ENCODE peak calls at places on chromosomes 1 and 21, in six cellular contexts. One of them, this sample, is unnamed.

GRCh38 chr21:15850645-15851044 is 120.9 kb downstream of the USP25 start:
- DNase-seq in transverse colon: no peak
- DNase-seq in right lobe of liver: no peak
- DNase-seq in ovary: no peak
- DNase-seq in prostate gland: no peak
- DNase-seq in HCT116: no peak
- DNase-seq in this sample: no peak

GRCh38 chr21:46435786-46436227 is 22.9 kb upstream of the DIP2A start:
- DNase-seq in transverse colon: no peak
- DNase-seq in right lobe of liver: no peak
- DNase-seq in ovary: no peak
- DNase-seq in prostate gland: no peak
- DNase-seq in HCT116: no peak
- DNase-seq in this sample: no peak

GRCh38 chr1:9996624-9997582 is at the start of gene RBP7:
- DNase-seq in transverse colon: peak; percentile 10
- DNase-seq in right lobe of liver: peak; percentile 48
- DNase-seq in ovary: peak; percentile 17
- DNase-seq in prostate gland: peak; percentile 4
- DNase-seq in HCT116: no peak
- DNase-seq in this sample: no peak

GRCh38 chr1:63255153-63255552 is 67.2 kb upstream of the FOXD3 start:
- DNase-seq in transverse colon: no peak
- DNase-seq in right lobe of liver: no peak
- DNase-seq in ovary: no peak
- DNase-seq in prostate gland: no peak
- DNase-seq in HCT116: no peak
- DNase-seq in this sample: no peak

GRCh38 chr1:232704694-232705680 is 75.1 kb upstream of the SIPA1L2 start:
- DNase-seq in transverse colon: peak; percentile 53
- DNase-seq in right lobe of liver: peak; percentile 60
- DNase-seq in ovary: peak; percentile 77
- DNase-seq in prostate gland: peak; percentile 86
- DNase-seq in HCT116: peak; percentile 37
- DNase-seq in this sample: peak; percentile 55

GRCh38 chr1:67336783-67337182 is 29.1 kb downstream of the IL12RB2 start:
- DNase-seq in transverse colon: peak; percentile 10
- DNase-seq in right lobe of liver: no peak
- DNase-seq in ovary: no peak
- DNase-seq in prostate gland: no peak
- DNase-seq in HCT116: no peak
- DNase-seq in this sample: no peak

GRCh38 chr1:231971397-231972233 is 345.0 kb downstream of the DISC1 start:
- DNase-seq in transverse colon: no peak
- DNase-seq in right lobe of liver: no peak
- DNase-seq in ovary: no peak
- DNase-seq in prostate gland: no peak
- DNase-seq in HCT116: no peak
- DNase-seq in this sample: no peak

GRCh38 chr1:211378844-211379243 is 52.2 kb downstream of the TRAF5 start:
- DNase-seq in transverse colon: no peak
- DNase-seq in right lobe of liver: no peak
- DNase-seq in ovary: no peak
- DNase-seq in prostate gland: no peak
- DNase-seq in HCT116: no peak
- DNase-seq in this sample: no peak

GRCh38 chr1:209094384-209094783 is 489.1 kb upstream of the CAMK1G start:
- DNase-seq in transverse colon: no peak
- DNase-seq in right lobe of liver: no peak
- DNase-seq in ovary: no peak
- DNase-seq in prostate gland: no peak
- DNase-seq in HCT116: no peak
- DNase-seq in this sample: no peak

DNA sequence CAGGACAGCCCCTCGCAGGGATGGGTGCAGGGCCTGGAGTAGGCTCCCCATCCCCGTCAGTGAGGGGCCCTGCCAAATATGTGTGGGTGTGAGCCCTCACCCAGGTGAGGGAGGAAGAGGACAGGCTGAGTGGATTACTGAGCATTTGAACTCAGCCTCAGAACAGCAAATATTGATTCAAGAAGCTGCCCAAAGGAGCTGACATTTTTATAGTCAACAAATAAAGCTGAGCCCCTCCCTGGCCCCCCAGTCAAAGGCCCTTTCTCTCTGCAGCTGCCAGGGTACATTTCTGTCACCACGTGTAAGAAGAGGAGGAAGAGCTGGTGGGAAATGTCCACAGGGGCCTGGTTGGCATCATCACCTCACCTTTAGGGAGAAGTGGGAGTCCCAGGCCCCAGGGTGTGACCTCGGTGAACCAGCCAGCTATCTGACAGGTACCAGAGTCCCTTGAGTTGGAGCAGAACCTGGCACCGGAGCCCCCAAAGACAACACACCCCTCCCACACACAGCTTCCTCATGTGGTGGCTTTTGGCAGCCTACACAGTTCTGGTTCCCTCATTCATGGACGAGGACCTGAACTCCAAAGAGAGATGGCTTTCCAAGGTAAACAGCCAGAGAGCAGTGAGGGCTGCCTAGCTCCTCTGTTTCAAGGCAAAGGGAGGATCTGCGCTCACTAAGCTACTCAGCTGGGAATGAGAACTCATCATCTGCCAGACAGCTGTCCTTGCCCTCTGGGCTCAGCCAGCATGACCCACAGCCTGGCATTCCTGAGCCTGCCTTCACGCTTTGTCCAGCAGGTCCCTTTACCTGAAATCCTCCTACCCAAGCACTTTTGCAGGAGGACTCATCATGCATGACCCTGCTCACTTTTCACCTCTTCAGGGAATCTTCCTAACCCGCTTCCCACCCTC is 43.0 kb upstream of the TENT5C start:
- DNase-seq in transverse colon: peak; percentile 52
- DNase-seq in right lobe of liver: no peak
- DNase-seq in ovary: no peak
- DNase-seq in prostate gland: peak; percentile 88
- DNase-seq in HCT116: no peak
- DNase-seq in this sample: no peak
- TF ChIP-seq POLR2A in transverse colon: no peak
- TF ChIP-seq POLR2A in right lobe of liver: no peak
- TF ChIP-seq POLR2A in ovary: no peak
- TF ChIP-seq POLR2A in prostate gland: no peak
- TF ChIP-seq POLR2A in HCT116: no peak
- TF ChIP-seq POLR2A in this sample: no peak

GRCh38 chr1:8871965-8872399 is 6.5 kb downstream of the ENO1 start:
- DNase-seq in transverse colon: no peak
- DNase-seq in right lobe of liver: no peak
- DNase-seq in ovary: no peak
- DNase-seq in prostate gland: no peak
- DNase-seq in HCT116: no peak
- DNase-seq in this sample: no peak
- TF ChIP-seq POLR2A in transverse colon: no peak
- TF ChIP-seq POLR2A in right lobe of liver: no peak
- TF ChIP-seq POLR2A in ovary: no peak
- TF ChIP-seq POLR2A in prostate gland: no peak
- TF ChIP-seq POLR2A in HCT116: no peak
- TF ChIP-seq POLR2A in this sample: no peak

GRCh38 chr1:156140879-156141707 is 12.3 kb upstream of the SEMA4A start:
- DNase-seq in transverse colon: no peak
- DNase-seq in right lobe of liver: no peak
- DNase-seq in ovary: peak; percentile 65
- DNase-seq in prostate gland: peak; percentile 47
- DNase-seq in HCT116: no peak
- DNase-seq in this sample: no peak
- TF ChIP-seq POLR2A in transverse colon: peak; percentile 33
- TF ChIP-seq POLR2A in right lobe of liver: no peak
- TF ChIP-seq POLR2A in ovary: no peak
- TF ChIP-seq POLR2A in prostate gland: no peak
- TF ChIP-seq POLR2A in HCT116: no peak
- TF ChIP-seq POLR2A in this sample: peak; percentile 11

GRCh38 chr1:25765152-25765909 is 34.7 kb upstream of the SELENON start:
- DNase-seq in transverse colon: no peak
- DNase-seq in right lobe of liver: no peak
- DNase-seq in ovary: no peak
- DNase-seq in prostate gland: no peak
- DNase-seq in HCT116: no peak
- DNase-seq in this sample: no peak
- TF ChIP-seq POLR2A in transverse colon: no peak
- TF ChIP-seq POLR2A in right lobe of liver: no peak
- TF ChIP-seq POLR2A in ovary: no peak
- TF ChIP-seq POLR2A in prostate gland: no peak
- TF ChIP-seq POLR2A in HCT116: no peak
- TF ChIP-seq POLR2A in this sample: no peak

DNA sequence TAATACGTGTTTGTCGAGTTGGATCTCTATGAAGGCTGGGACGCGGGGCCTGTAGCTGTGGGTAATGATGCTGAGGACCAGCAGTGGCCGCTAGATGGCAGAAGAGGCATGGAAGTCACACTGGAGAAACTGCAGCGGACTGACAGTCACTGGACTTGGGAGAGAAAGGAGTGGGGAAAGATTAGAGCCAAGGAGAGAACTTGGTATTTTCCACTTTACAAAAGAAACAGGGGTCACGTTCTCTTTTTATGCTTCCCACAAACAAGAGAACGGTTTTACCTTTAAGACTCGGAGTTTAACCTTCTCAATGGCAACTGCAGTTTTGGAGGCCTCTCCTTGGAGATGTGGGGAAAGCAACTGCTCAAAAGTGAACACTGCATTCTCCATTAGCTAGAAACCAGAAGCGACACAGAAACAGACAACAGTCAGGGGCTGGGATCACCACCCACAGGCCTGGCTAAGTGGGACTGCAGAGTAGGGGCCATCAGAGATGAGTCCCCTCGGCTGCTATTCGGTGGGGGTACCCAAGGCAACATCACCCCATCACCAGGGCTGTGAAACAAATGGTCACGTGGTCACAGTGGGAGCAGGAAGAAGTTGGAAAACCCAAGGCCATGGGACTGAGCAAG is 51.1 kb upstream of the EDEM3 start:
- DNase-seq in transverse colon: peak; percentile 91
- DNase-seq in right lobe of liver: peak; percentile 90
- DNase-seq in ovary: peak; percentile 87
- DNase-seq in prostate gland: peak; percentile 92
- DNase-seq in HCT116: peak; percentile 72
- DNase-seq in this sample: peak; percentile 82
- TF ChIP-seq POLR2A in transverse colon: no peak
- TF ChIP-seq POLR2A in right lobe of liver: no peak
- TF ChIP-seq POLR2A in ovary: no peak
- TF ChIP-seq POLR2A in prostate gland: no peak
- TF ChIP-seq POLR2A in HCT116: no peak
- TF ChIP-seq POLR2A in this sample: no peak

GRCh38 chr1:15685820-15686219 is 1.7 kb downstream of the PLEKHM2 start:
- DNase-seq in transverse colon: no peak
- DNase-seq in right lobe of liver: no peak
- DNase-seq in ovary: no peak
- DNase-seq in prostate gland: no peak
- DNase-seq in HCT116: no peak
- DNase-seq in this sample: no peak

GRCh38 chr1:15682886-15683410 is 1.2 kb upstream of the PLEKHM2 start:
- DNase-seq in transverse colon: no peak
- DNase-seq in right lobe of liver: no peak
- DNase-seq in ovary: no peak
- DNase-seq in prostate gland: no peak
- DNase-seq in HCT116: no peak
- DNase-seq in this sample: no peak

GRCh38 chr1:15683411-15684039 is 595 bp upstream of the PLEKHM2 start:
- DNase-seq in transverse colon: no peak
- DNase-seq in right lobe of liver: peak; percentile 49
- DNase-seq in ovary: peak; percentile 32
- DNase-seq in prostate gland: no peak
- DNase-seq in HCT116: no peak
- DNase-seq in this sample: no peak

GRCh38 chr1:15684468-15685283 is 556 bp downstream of the PLEKHM2 start:
- DNase-seq in transverse colon: peak; percentile 47
- DNase-seq in right lobe of liver: peak; percentile 55
- DNase-seq in ovary: peak; percentile 57
- DNase-seq in prostate gland: no peak
- DNase-seq in HCT116: no peak
- DNase-seq in this sample: peak; percentile 59

GRCh38 chr1:15684042-15684461 is at the start of gene PLEKHM2:
- DNase-seq in transverse colon: peak; percentile 50
- DNase-seq in right lobe of liver: peak; percentile 49
- DNase-seq in ovary: peak; percentile 45
- DNase-seq in prostate gland: no peak
- DNase-seq in HCT116: no peak
- DNase-seq in this sample: no peak
- TF ChIP-seq POLR2A in transverse colon: no peak
- TF ChIP-seq POLR2A in right lobe of liver: peak; percentile 33
- TF ChIP-seq POLR2A in ovary: no peak
- TF ChIP-seq POLR2A in prostate gland: no peak
- TF ChIP-seq POLR2A in HCT116: peak; percentile 61
- TF ChIP-seq POLR2A in this sample: no peak

DNA sequence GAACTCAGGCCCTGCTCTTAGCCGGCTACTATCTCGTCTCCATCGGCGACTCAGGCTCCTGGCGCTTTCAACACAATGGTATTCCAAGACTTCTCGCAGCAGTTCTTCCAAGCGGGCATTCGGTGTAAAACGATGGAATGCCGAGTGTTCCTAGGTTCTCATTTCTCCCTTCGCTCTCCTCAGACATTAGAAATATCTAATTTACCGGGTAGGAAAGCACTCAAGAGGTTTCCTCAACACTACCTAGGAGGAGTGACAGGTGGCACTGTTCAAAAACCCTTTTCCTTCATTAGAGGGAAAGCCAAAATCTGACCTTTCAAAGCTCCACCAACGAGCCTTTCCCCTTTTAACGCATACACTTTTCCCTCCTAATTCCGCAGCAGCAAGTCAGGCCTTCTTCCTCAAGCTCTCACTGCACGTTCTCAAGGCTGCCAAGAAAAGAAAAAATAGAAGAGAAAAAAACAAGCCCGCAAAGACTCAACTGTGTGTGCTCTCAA is 601 bp downstream of the UBE2G2 start:
- DNase-seq in transverse colon: no peak
- DNase-seq in right lobe of liver: no peak
- DNase-seq in ovary: no peak
- DNase-seq in prostate gland: no peak
- DNase-seq in HCT116: peak; percentile 29
- DNase-seq in this sample: no peak
- TF ChIP-seq POLR2A in transverse colon: no peak
- TF ChIP-seq POLR2A in right lobe of liver: no peak
- TF ChIP-seq POLR2A in ovary: no peak
- TF ChIP-seq POLR2A in prostate gland: no peak
- TF ChIP-seq POLR2A in HCT116: no peak
- TF ChIP-seq POLR2A in this sample: no peak

DNA sequence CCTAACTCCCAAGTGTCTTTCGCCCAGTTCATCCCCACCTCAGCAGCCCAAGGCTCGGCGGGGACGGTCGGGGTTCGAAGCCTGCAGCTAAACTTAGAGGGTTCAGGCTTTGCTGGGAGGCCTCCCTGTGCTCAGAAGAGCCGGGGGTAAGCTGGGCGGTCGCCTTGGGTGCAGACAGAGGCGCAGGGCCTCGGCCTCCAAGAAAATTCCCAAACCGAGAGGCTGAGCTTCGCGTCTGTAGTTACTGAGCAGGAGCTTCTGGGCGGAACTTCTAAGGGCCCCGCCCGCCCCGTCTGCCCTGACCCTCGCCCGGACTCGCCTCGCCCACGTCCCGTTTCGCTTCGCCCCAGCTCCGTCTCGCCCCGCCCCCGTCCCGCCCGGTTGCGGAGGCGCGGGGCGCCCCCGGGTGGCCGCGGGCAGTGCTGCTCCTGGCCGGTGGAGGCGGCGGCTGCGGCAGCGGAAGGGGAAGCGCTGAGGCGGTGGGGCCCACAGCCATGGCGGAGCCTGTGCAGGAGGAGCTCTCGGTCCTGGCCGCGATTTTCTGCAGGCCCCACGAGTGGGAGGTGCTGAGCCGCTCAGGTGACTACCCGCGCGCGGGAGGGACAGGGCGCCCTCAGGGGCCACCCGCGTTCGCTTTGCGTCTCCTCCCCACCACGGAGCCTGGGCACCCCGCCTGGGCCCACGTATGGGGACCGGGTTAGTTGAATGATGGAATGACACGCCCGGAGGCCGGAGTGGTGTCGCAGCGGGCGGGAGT is at the start of gene RWDD3:
- DNase-seq in transverse colon: peak; percentile 96
- DNase-seq in right lobe of liver: peak; percentile 95
- DNase-seq in ovary: peak; percentile 92
- DNase-seq in prostate gland: peak; percentile 94
- DNase-seq in HCT116: peak; percentile 65
- DNase-seq in this sample: peak; percentile 84
- TF ChIP-seq POLR2A in transverse colon: peak; percentile 73
- TF ChIP-seq POLR2A in right lobe of liver: peak; percentile 75
- TF ChIP-seq POLR2A in ovary: peak; percentile 49
- TF ChIP-seq POLR2A in prostate gland: peak; percentile 60
- TF ChIP-seq POLR2A in HCT116: peak; percentile 77
- TF ChIP-seq POLR2A in this sample: peak; percentile 34